ENCODE peak calls at places on chromosomes 16 and 17, in ten cellular contexts. D, R, U, P, N, V, J, T, Y and K are unnamed samples.

GRCh38 chr16:30780549-30780948 is 6.5 kb downstream of the ZNF629 start:
- DNase-seq in D (no peak), R (no peak), U (no peak), P (no peak), N (no peak), V (no peak), J (no peak), T (no peak), Y (no peak), K (no peak)

GRCh38 chr17:55284001-55284884 is 19.5 kb downstream of the HLF start:
- DNase-seq in D (no peak), R (no peak), U (no peak), P (peak; percentile 98), N (no peak), V (no peak), J (no peak), T (no peak), Y (no peak), K (no peak)

GRCh38 chr16:69927056-69927757 is 23.9 kb upstream of the CLEC18A start:
- DNase-seq in D (no peak), R (no peak), U (no peak), P (peak; percentile 51), N (no peak), V (peak; percentile 91), J (peak; percentile 86), T (peak; percentile 80), Y (no peak), K (peak; percentile 60)

GRCh38 chr16:84995666-84996065 is 15.7 kb downstream of the ZDHHC7 start:
- DNase-seq in D (no peak), R (no peak), U (no peak), P (no peak), N (no peak), V (peak; percentile 15), J (no peak), T (no peak), Y (no peak), K (no peak)

GRCh38 chr16:88934066-88934667 is 42.8 kb downstream of the CBFA2T3 start:
- DNase-seq in D (no peak), R (no peak), U (no peak), P (no peak), N (no peak), V (no peak), J (no peak), T (no peak), Y (no peak), K (no peak)

GRCh38 chr17:2799653-2800052 is 3.4 kb downstream of the RAP1GAP2 start:
- DNase-seq in D (no peak), R (no peak), U (no peak), P (no peak), N (no peak), V (no peak), J (no peak), T (no peak), Y (no peak), K (no peak)

GRCh38 chr17:73058022-73058421 is 34.5 kb downstream of the SLC39A11 start:
- DNase-seq in D (no peak), R (no peak), U (no peak), P (no peak), N (no peak), V (no peak), J (no peak), T (no peak), Y (no peak), K (no peak)

GRCh38 chr16:15990902-15991301 is 41.5 kb downstream of the ABCC1 start:
- DNase-seq in D (no peak), R (no peak), U (no peak), P (no peak), N (no peak), V (no peak), J (no peak), T (no peak), Y (no peak), K (no peak)

GRCh38 chr17:41415833-41416335 is 8.5 kb downstream of the KRT37 start:
- DNase-seq in D (no peak), R (no peak), U (no peak), P (peak; percentile 92), N (no peak), V (no peak), J (peak; percentile 58), T (peak; percentile 66), Y (no peak), K (peak; percentile 55)

GRCh38 chr16:75048051-75048450 is 49.2 kb downstream of the ZNRF1 start:
- DNase-seq in D (no peak), R (no peak), U (no peak), P (no peak), N (no peak), V (no peak), J (no peak), T (no peak), Y (no peak), K (no peak)